ENCODE peak calls at places on chromosomes 6 and 20, in nine cellular contexts. R, I, Z, M, F, Y, Q, T and B are unnamed samples.

GRCh38 chr20:34713194-34713943 is 9.2 kb downstream of the TP53INP2 start:
- DNase-seq in R (no peak), I (peak; percentile 64), Z (peak; percentile 99), M (peak; percentile 100), F (peak; percentile 98), Y (peak; percentile 100), Q (no peak), T (no peak), B (no peak)

GRCh38 chr20:48210111-48211029 is 425.1 kb upstream of the SULF2 start:
- DNase-seq in R (no peak), I (no peak), Z (no peak), M (no peak), F (no peak), Y (no peak), Q (no peak), T (no peak), B (no peak)

GRCh38 chr20:61954276-61955021 is 111.2 kb downstream of the TAF4 start:
- DNase-seq in R (no peak), I (no peak), Z (no peak), M (no peak), F (no peak), Y (no peak), Q (no peak), T (no peak), B (no peak)

GRCh38 chr20:59351148-59352040 is 51.0 kb downstream of the EDN3 start:
- DNase-seq in R (no peak), I (peak; percentile 99), Z (peak; percentile 8), M (no peak), F (no peak), Y (peak; percentile 21), Q (no peak), T (no peak), B (no peak)

GRCh38 chr20:22584630-22584921 is 204 bp upstream of the FOXA2 start:
- DNase-seq in R (no peak), I (peak; percentile 98), Z (no peak), M (no peak), F (no peak), Y (no peak), Q (no peak), T (no peak), B (no peak)

GRCh38 chr6:81511423-81511822 is 241.1 kb downstream of the TENT5A start:
- DNase-seq in R (no peak), I (no peak), Z (peak; percentile 2), M (no peak), F (no peak), Y (no peak), Q (no peak), T (no peak), B (no peak)

GRCh38 chr6:32837651-32838113 is 857 bp downstream of the TAP2 start:
- DNase-seq in R (no peak), I (no peak), Z (peak; percentile 25), M (no peak), F (no peak), Y (peak; percentile 70), Q (no peak), T (no peak), B (no peak)

GRCh38 chr6:35980991-35981645 is 43.3 kb downstream of the SLC26A8 start:
- DNase-seq in R (no peak), I (no peak), Z (no peak), M (peak; percentile 11), F (no peak), Y (peak; percentile 6), Q (no peak), T (no peak), B (no peak)

GRCh38 chr20:63706027-63706695 is 1.6 kb downstream of the ARFRP1 start:
- DNase-seq in R (no peak), I (no peak), Z (no peak), M (no peak), F (no peak), Y (no peak), Q (no peak), T (no peak), B (no peak)

GRCh38 chr20:49668181-49668877 is 45.3 kb downstream of the B4GALT5 start:
- DNase-seq in R (peak; percentile 54), I (no peak), Z (no peak), M (no peak), F (no peak), Y (no peak), Q (peak; percentile 54), T (no peak), B (peak; percentile 58)

GRCh38 chr6:83854766-83855165 is 1.6 kb downstream of the RIPPLY2 start:
- DNase-seq in R (no peak), I (no peak), Z (no peak), M (no peak), F (no peak), Y (no peak), Q (no peak), T (no peak), B (no peak)

GRCh38 chr6:157133856-157134255 is 189.5 kb downstream of the TMEM242 start:
- DNase-seq in R (no peak), I (no peak), Z (no peak), M (peak; percentile 54), F (no peak), Y (no peak), Q (no peak), T (no peak), B (no peak)

GRCh38 chr6:7769702-7770101 is 43.8 kb downstream of the BMP6 start:
- DNase-seq in R (no peak), I (peak; percentile 26), Z (peak; percentile 47), M (peak; percentile 47), F (no peak), Y (peak; percentile 53), Q (no peak), T (no peak), B (no peak)